ENCODE peak calls at places on chromosomes 1 and 21, in six cellular contexts. K is body of pancreas, U is heart right ventricle, G is vagina, F is transverse colon, N is GM23338. B is an unnamed sample. For H3K4me1, the result is how much of the 10 kb centered on the place peaks cover.

GRCh38 chr1:200035956-200036615 is 8.6 kb downstream of the NR5A2 start:
- DNase-seq in K (no peak), U (no peak), G (no peak), F (no peak), N (peak), B (peak)

GRCh38 chr1:243471026-243471685 is 215.3 kb downstream of the SDCCAG8 start:
- DNase-seq in K (no peak), U (no peak), G (no peak), F (no peak), N (no peak), B (no peak)

GRCh38 chr1:108678696-108679095 is 13.4 kb upstream of the PRPF38B start:
- DNase-seq in K (no peak), U (no peak), G (no peak), F (no peak), N (no peak), B (no peak)

GRCh38 chr1:87463917-87464565 is 135.4 kb downstream of the LMO4 start:
- DNase-seq in K (no peak), U (no peak), G (no peak), F (peak), N (peak), B (no peak)

GRCh38 chr1:44592208-44593145 is 81.8 kb downstream of the TMEM53 start:
- DNase-seq in K (no peak), U (no peak), G (no peak), F (no peak), N (peak), B (no peak)

GRCh38 chr1:206606867-206607266 is 5.4 kb downstream of the EIF2D start:
- DNase-seq in K (no peak), U (no peak), G (no peak), F (no peak), N (peak), B (no peak)

GRCh38 chr1:58779059-58779754 is 4.6 kb downstream of the JUN start:
- DNase-seq in K (no peak), U (no peak), G (no peak), F (no peak), N (peak), B (no peak)

GRCh38 chr1:209086486-209087192 is 496.9 kb upstream of the CAMK1G start:
- DNase-seq in K (no peak), U (no peak), G (no peak), F (no peak), N (no peak), B (no peak)

GRCh38 chr1:97412155-97412554 is 508.7 kb downstream of the DPYD start:
- DNase-seq in K (no peak), U (no peak), G (no peak), F (no peak), N (no peak), B (no peak)

GRCh38 chr1:1212780-1213152 is 1.2 kb downstream of the TNFRSF4 start:
- DNase-seq in K (no peak), U (peak), G (no peak), F (peak), N (no peak), B (no peak)

GRCh38 chr1:228465134-228465533 is 22.0 kb upstream of the RNF187 start:
- DNase-seq in K (no peak), U (no peak), G (no peak), F (no peak), N (peak), B (no peak)

GRCh38 chr1:51627672-51628071 is 10.8 kb downstream of the OSBPL9 start:
- DNase-seq in K (no peak), U (no peak), G (no peak), F (no peak), N (peak), B (no peak)

GRCh38 chr1:74422379-74423155 is 89.8 kb downstream of the LRRC53 start:
- DNase-seq in K (no peak), U (no peak), G (no peak), F (no peak), N (no peak), B (no peak)

GRCh38 chr1:43878440-43878839 is 55.2 kb upstream of the ARTN start:
- DNase-seq in K (no peak), U (no peak), G (no peak), F (no peak), N (no peak), B (no peak)

GRCh38 chr1:61887076-61887867 is 145.0 kb downstream of the PATJ start:
- DNase-seq in K (no peak), U (no peak), G (no peak), F (no peak), N (no peak), B (no peak)

GRCh38 chr1:106268070-106268469 is 788.4 kb upstream of the PRMT6 start:
- DNase-seq in K (no peak), U (no peak), G (no peak), F (no peak), N (peak), B (no peak)

GRCh38 chr21:45377866-45378257 is 27.1 kb upstream of the COL18A1 start:
- DNase-seq in K (peak), U (no peak), G (no peak), F (no peak), N (no peak), B (no peak)

GRCh38 chr1:244052011-244052727 is 1.1 kb downstream of the ZBTB18 start:
- DNase-seq in K (peak), U (no peak), G (no peak), F (no peak), N (no peak), B (no peak)

GRCh38 chr1:103218821-103219220 is 110.5 kb upstream of the COL11A1 start:
- DNase-seq in K (no peak), U (no peak), G (no peak), F (no peak), N (no peak), B (no peak)

GRCh38 chr1:187605736-187606135 is 777.0 kb downstream of the PLA2G4A start:
- DNase-seq in K (no peak), U (no peak), G (no peak), F (no peak), N (peak), B (no peak)

GRCh38 chr1:173431663-173432045 is 45.5 kb upstream of the PRDX6 start:
- DNase-seq in K (no peak), U (no peak), G (no peak), F (no peak), N (no peak), B (no peak)

GRCh38 chr1:86756062-86756406 is 51.7 kb downstream of the SH3GLB1 start:
- DNase-seq in K (no peak), U (no peak), G (no peak), F (no peak), N (no peak), B (no peak)

GRCh38 chr1:39105841-39106765 is 80.0 kb downstream of the NDUFS5 start:
- DNase-seq in K (peak), U (peak), G (no peak), F (peak), N (peak), B (peak)

GRCh38 chr21:32712641-32713040 is 15.2 kb downstream of the SYNJ1 start:
- DNase-seq in K (no peak), U (no peak), G (no peak), F (no peak), N (no peak), B (no peak)

GRCh38 chr1:198620198-198620597 is 18.6 kb upstream of the PTPRC start:
- DNase-seq in K (no peak), U (no peak), G (no peak), F (no peak), N (no peak), B (no peak)

GRCh38 chr1:198623920-198624647 is 14.8 kb upstream of the PTPRC start:
- DNase-seq in K (no peak), U (no peak), G (no peak), F (no peak), N (no peak), B (no peak)

GRCh38 chr1:198622532-198623218 is 16.2 kb upstream of the PTPRC start:
- DNase-seq in K (no peak), U (no peak), G (no peak), F (no peak), N (no peak), B (no peak)

GRCh38 chr1:198619375-198620140 is 19.3 kb upstream of the PTPRC start:
- DNase-seq in K (no peak), U (no peak), G (no peak), F (no peak), N (no peak), B (no peak)

GRCh38 chr1:198620951-198621824 is 17.7 kb upstream of the PTPRC start:
- DNase-seq in K (no peak), U (no peak), G (no peak), F (peak), N (no peak), B (no peak)
- H3K4me1 ChIP-seq in K (under half), U (under half), G (under half), F (under half), N (under half), B (under half)

DNA sequence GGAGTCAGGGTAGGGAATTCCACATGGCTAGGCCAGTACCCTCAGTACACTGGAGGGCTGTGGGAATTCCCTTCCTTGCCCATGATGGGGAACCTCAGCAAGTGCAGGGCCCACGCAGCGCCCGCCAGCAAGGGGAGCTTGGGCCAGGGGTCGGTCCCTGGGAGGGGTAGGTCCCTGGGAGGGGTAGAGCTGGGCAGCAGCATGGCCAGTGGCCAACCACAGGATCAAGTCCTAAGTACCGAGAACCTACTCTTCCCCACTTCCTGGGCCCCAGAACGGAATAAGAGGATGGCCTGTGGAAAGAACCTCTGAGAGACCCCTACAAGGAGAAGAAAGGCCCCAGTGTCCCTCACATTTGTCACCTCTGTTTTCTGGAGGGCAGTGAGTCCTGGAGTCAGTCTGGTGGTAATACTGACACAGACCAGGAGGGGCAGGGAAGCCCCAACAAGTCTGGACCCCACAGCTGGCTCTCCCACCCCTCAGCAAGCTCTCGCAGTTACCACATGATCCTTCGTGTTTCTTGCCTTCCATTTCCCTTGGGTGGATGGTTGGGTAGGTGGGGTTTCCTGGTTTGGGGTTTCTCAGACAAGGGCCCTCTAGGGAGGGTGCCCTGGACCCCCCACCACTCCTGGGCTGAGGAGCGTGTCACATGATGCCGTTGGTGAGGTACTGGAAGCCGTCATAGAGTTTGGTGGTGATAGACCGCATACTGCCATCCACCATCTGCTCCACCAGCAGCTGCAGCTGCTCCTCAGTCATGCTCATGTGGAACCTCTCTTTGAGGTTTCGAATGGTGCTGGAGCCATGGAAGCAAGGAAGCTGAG is 10.3 kb downstream of the ZNF687 start:
- DNase-seq in K (no peak), U (no peak), G (no peak), F (no peak), N (peak), B (no peak)
- TF ChIP-seq CTCF in K (no peak), U (no peak), G (no peak), F (no peak), N (peak), B (no peak)

DNA sequence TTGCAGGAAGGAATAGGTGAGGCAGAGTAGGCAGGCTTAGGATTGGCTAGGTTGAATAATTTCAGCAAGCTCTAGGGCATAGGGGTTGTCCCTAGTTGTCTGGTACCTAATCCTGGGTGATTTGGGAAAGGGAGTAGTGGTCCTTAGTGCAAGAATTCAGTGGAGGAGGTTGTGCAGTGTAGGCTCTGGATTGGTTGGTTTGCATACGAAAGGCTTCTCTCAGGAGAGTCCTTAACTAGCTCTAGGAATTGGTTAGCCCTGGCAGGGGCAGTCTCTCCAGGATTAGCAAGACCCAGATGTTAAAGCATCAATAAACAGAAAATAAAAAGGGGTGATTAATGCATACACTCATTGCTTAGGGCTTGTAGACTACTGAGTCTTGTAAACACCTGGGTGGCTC is 9.6 kb upstream of the CD101 start:
- DNase-seq in K (no peak), U (no peak), G (no peak), F (no peak), N (no peak), B (no peak)
- H3K4me1 ChIP-seq in K (under half), U (under half), G (under half), F (under half), N (under half), B (under half)

DNA sequence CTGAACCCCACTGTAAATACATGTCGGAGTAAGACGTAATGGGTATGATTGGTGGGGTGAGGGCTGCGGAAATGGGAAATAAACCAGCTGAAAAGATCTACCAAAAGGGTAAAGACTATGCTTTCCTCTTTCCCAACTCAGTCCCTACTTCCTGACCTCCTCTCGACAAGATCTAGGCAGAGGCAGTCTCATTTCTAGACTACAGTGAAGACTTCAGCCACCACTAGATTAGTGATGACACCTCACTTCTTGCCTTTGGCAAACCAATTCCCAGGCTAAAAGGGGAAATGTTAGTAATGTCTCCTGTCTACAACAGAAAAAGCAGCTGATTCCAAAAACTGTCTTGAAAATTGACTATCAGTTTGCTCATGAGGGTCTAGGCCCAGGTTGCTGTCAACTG is 219.9 kb downstream of the ASTN1 start:
- DNase-seq in K (no peak), U (no peak), G (no peak), F (no peak), N (no peak), B (no peak)
- TF ChIP-seq CTCF in K (no peak), U (no peak), G (no peak), F (no peak), N (no peak), B (no peak)

GRCh38 chr1:41738010-41738409 is 180.7 kb downstream of the HIVEP3 start:
- DNase-seq in K (no peak), U (no peak), G (no peak), F (no peak), N (no peak), B (no peak)
- H3K4me1 ChIP-seq in K (under half), U (under half), G (under half), F (under half), N (under half), B (under half)

GRCh38 chr1:247222840-247223239 is 33.0 kb upstream of the VN1R5 start:
- DNase-seq in K (no peak), U (no peak), G (no peak), F (no peak), N (no peak), B (no peak)

GRCh38 chr1:247224822-247225221 is 31.1 kb upstream of the VN1R5 start:
- DNase-seq in K (no peak), U (no peak), G (no peak), F (no peak), N (no peak), B (no peak)

DNA sequence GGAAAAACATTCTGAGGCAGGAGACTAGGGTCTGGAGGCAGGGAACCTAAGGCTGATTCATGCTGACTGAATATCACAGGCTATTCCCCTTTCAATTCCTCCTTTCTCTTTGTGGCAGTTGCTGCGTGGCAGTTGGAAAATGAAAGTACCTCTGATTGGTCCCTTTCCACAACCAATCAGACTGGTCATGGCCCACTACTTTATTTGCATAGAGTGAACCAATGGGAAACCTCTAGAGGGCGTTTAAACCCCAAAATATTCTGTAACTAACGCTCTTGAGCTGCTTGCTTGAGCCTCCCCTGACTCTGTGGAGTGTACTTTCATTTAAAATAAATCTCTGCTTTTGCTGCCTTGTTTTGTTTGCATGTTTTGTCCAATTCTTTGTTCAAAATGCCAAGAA is 27.7 kb upstream of the VN1R5 start:
- DNase-seq in K (no peak), U (no peak), G (no peak), F (no peak), N (peak), B (no peak)
- TF ChIP-seq CTCF in K (no peak), U (no peak), G (no peak), F (no peak), N (peak), B (no peak)

GRCh38 chr1:236141447-236142357 is 637 bp upstream of the GPR137B start:
- DNase-seq in K (no peak), U (peak), G (no peak), F (peak), N (peak), B (peak)

GRCh38 chr1:236133802-236134201 is 8.5 kb upstream of the GPR137B start:
- DNase-seq in K (no peak), U (no peak), G (no peak), F (no peak), N (no peak), B (no peak)

GRCh38 chr1:236139495-236139894 is 2.8 kb upstream of the GPR137B start:
- DNase-seq in K (no peak), U (no peak), G (no peak), F (no peak), N (no peak), B (no peak)

GRCh38 chr1:236140705-236141446 is 1.5 kb upstream of the GPR137B start:
- DNase-seq in K (no peak), U (no peak), G (no peak), F (no peak), N (peak), B (peak)

DNA sequence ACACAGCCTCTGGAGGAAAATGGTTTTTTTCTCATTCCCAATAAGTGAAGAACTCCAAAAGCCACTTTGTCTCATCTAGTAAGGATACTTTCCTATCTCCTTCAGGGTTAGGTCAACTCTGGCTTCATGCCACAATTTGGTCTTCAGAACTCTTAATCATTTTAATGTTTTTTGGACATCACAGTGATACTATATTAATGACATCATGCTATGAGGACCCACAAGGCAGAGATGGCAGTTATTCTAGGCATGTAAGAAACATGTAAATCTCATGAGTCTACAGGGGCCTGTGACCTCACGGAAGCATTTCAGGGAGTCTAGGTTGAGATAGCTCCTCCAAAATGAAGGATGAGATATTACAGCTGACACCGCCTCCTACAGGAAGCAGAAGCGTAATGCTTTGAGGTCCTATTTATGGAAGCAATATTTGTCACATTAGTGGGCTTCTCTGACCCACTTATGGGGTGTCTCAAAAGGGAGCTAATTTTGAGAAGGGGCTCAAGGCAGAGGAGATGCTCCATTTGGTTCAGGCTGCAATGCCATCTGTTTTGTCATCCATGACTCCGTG is 5.0 kb upstream of the GPR137B start:
- DNase-seq in K (no peak), U (no peak), G (no peak), F (no peak), N (peak), B (no peak)
- H3K4me1 ChIP-seq in K (under half), U (under half), G (under half), F (under half), N (under half), B (under half)

DNA sequence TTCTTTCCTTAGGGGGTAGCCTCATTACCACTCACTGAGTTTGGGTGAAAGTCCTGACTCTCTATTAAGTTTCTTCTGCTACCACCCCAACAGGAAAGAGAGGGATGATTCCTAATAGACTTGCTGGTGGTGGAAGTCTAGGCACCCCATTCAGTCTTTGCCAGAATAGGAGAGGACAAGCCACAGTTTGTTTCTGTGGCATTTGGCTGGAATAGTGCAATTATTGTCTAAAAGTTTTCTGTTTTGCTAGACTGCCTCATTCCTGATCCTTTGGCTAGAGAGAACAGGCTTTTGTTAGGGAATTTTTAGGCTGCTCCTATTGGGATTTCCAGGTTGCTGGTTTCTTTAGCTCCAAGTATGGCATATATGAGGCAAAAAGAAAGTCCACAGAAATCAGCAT is 9.9 kb upstream of the HJV start:
- DNase-seq in K (no peak), U (no peak), G (no peak), F (no peak), N (no peak), B (no peak)
- TF ChIP-seq CTCF in K (no peak), U (no peak), G (no peak), F (no peak), N (no peak), B (no peak)

GRCh38 chr1:180170569-180170968 is 15.9 kb downstream of the QSOX1 start:
- DNase-seq in K (peak), U (no peak), G (no peak), F (peak), N (no peak), B (peak)
- H3K4me1 ChIP-seq in K (half or more), U (half or more), G (half or more), F (under half), N (under half), B (under half)